ENCODE peak calls at places on chromosomes 5 and 9, in nine cellular contexts. E is NCI-H69, J is myocyte, Z is osteocyte, A is AG10803, M is A549, D is heart left ventricle, X is GM03348, G is occipital lobe. C is an unnamed sample.

GRCh38 chr5:168670881-168671575 is 91.9 kb upstream of the PANK3 start:
- DNase-seq in E (no peak), J (no peak), Z (no peak), A (no peak), M (no peak), D (no peak), X (no peak), G (no peak), C (no peak)

GRCh38 chr9:91727316-91727861 is 222.6 kb downstream of the ROR2 start:
- DNase-seq in E (peak), J (peak), Z (no peak), A (peak), M (peak), D (no peak), X (peak), G (no peak), C (no peak)

GRCh38 chr5:3596261-3596825 is 711 bp downstream of the IRX1 start:
- DNase-seq in E (no peak), J (no peak), Z (peak), A (no peak), M (no peak), D (no peak), X (peak), G (no peak), C (peak)

GRCh38 chr9:2241875-2242741 is 227.0 kb downstream of the SMARCA2 start:
- DNase-seq in E (peak), J (peak), Z (peak), A (peak), M (peak), D (peak), X (peak), G (peak), C (peak)

GRCh38 chr5:134975078-134975715 is 7.5 kb downstream of the CATSPER3 start:
- DNase-seq in E (no peak), J (peak), Z (no peak), A (peak), M (peak), D (no peak), X (no peak), G (no peak), C (no peak)

GRCh38 chr9:92429866-92430265 is 5.6 kb upstream of the OMD start:
- DNase-seq in E (no peak), J (no peak), Z (no peak), A (no peak), M (no peak), D (no peak), X (no peak), G (no peak), C (peak)

GRCh38 chr5:173832386-173832785 is 55.8 kb upstream of the CPEB4 start:
- DNase-seq in E (no peak), J (no peak), Z (no peak), A (no peak), M (no peak), D (no peak), X (no peak), G (no peak), C (no peak)

GRCh38 chr5:180080670-180081280 is 9.2 kb upstream of the RNF130 start:
- DNase-seq in E (no peak), J (no peak), Z (no peak), A (no peak), M (no peak), D (no peak), X (no peak), G (no peak), C (no peak)

GRCh38 chr5:180353226-180353962 is at the start of gene GFPT2:
- DNase-seq in E (peak), J (peak), Z (peak), A (peak), M (peak), D (peak), X (peak), G (peak), C (peak)

GRCh38 chr9:88979791-88980190 is 11.5 kb upstream of the S1PR3 start:
- DNase-seq in E (no peak), J (no peak), Z (no peak), A (no peak), M (no peak), D (no peak), X (no peak), G (no peak), C (no peak)

GRCh38 chr5:72245517-72246238 is 74.4 kb downstream of the MRPS27 start:
- DNase-seq in E (no peak), J (no peak), Z (no peak), A (no peak), M (no peak), D (no peak), X (no peak), G (no peak), C (no peak)

GRCh38 chr9:2477755-2478154 is 143.8 kb upstream of the VLDLR start:
- DNase-seq in E (peak), J (no peak), Z (no peak), A (no peak), M (peak), D (no peak), X (peak), G (no peak), C (peak)

GRCh38 chr5:142324377-142324870 is 397 bp downstream of the SPRY4 start:
- DNase-seq in E (peak), J (no peak), Z (peak), A (no peak), M (no peak), D (no peak), X (peak), G (no peak), C (no peak)

GRCh38 chr9:136160939-136161610 is 42.4 kb upstream of the TMEM250 start:
- DNase-seq in E (no peak), J (no peak), Z (no peak), A (no peak), M (no peak), D (peak), X (no peak), G (no peak), C (no peak)

GRCh38 chr5:115461506-115462290 is 82.9 kb downstream of the FEM1C start:
- DNase-seq in E (no peak), J (peak), Z (no peak), A (peak), M (peak), D (no peak), X (peak), G (no peak), C (peak)

GRCh38 chr5:100667021-100667671 is 132.0 kb downstream of the FAM174A start:
- DNase-seq in E (no peak), J (peak), Z (no peak), A (peak), M (no peak), D (no peak), X (peak), G (no peak), C (no peak)

GRCh38 chr9:3692606-3693005 is 166.8 kb upstream of the RFX3 start:
- DNase-seq in E (peak), J (no peak), Z (no peak), A (no peak), M (no peak), D (no peak), X (no peak), G (no peak), C (no peak)

GRCh38 chr5:141691867-141692532 is 10.0 kb upstream of the ARAP3 start:
- DNase-seq in E (peak), J (peak), Z (peak), A (peak), M (peak), D (peak), X (peak), G (peak), C (peak)

GRCh38 chr9:135036861-135037465 is 50.5 kb upstream of the OLFM1 start:
- DNase-seq in E (no peak), J (no peak), Z (peak), A (no peak), M (no peak), D (peak), X (no peak), G (no peak), C (no peak)

GRCh38 chr5:160185954-160186353 is 43.4 kb upstream of the FABP6 start:
- DNase-seq in E (no peak), J (no peak), Z (no peak), A (no peak), M (no peak), D (no peak), X (no peak), G (no peak), C (no peak)

GRCh38 chr5:163504091-163504931 is 1.1 kb upstream of the MAT2B start:
- DNase-seq in E (peak), J (peak), Z (no peak), A (peak), M (peak), D (peak), X (peak), G (peak), C (peak)

GRCh38 chr5:510521-510920 is 13.7 kb downstream of the SLC9A3 start:
- DNase-seq in E (no peak), J (no peak), Z (no peak), A (no peak), M (no peak), D (no peak), X (no peak), G (no peak), C (no peak)

GRCh38 chr5:132075719-132076077 is 2.1 kb downstream of the CSF2 start:
- DNase-seq in E (no peak), J (no peak), Z (no peak), A (no peak), M (no peak), D (no peak), X (no peak), G (no peak), C (no peak)

GRCh38 chr9:95499847-95500246 is 16.9 kb downstream of the PTCH1 start:
- DNase-seq in E (peak), J (no peak), Z (no peak), A (no peak), M (no peak), D (no peak), X (no peak), G (no peak), C (peak)

GRCh38 chr9:122107291-122107805 is 14.2 kb upstream of the TTLL11 start:
- DNase-seq in E (no peak), J (no peak), Z (no peak), A (no peak), M (no peak), D (no peak), X (no peak), G (peak), C (no peak)

GRCh38 chr5:173679909-173680626 is 63.6 kb upstream of the BOD1 start:
- DNase-seq in E (no peak), J (peak), Z (no peak), A (no peak), M (no peak), D (no peak), X (no peak), G (no peak), C (no peak)

C was measured in SJCRH30.